ENCODE peak calls at places on chromosomes 6 and 20, in five cellular contexts. One of them, this sample, is unnamed.

GRCh38 chr6:42692151-42692911 is 30.1 kb downstream of the PRPH2 start:
- DNase-seq in stimulated activated CD4-positive, alpha-beta T cell treated with anti-CD3 and anti-CD28 coated beads, Interleukin-4, amount 100 ng/mL, for 1 hour: no peak
- DNase-seq in HuH-7.5: no peak
- DNase-seq in MV-4-11: no peak
- DNase-seq in fibroblast of pulmonary artery: peak
- DNase-seq in this sample: peak

GRCh38 chr20:52268184-52268583 is 76.6 kb upstream of the ZFP64 start:
- DNase-seq in stimulated activated CD4-positive, alpha-beta T cell treated with anti-CD3 and anti-CD28 coated beads, Interleukin-4, amount 100 ng/mL, for 1 hour: no peak
- DNase-seq in HuH-7.5: no peak
- DNase-seq in MV-4-11: no peak
- DNase-seq in fibroblast of pulmonary artery: peak
- DNase-seq in this sample: no peak

GRCh38 chr6:43471399-43471798 is 6.0 kb upstream of the TJAP1 start:
- DNase-seq in stimulated activated CD4-positive, alpha-beta T cell treated with anti-CD3 and anti-CD28 coated beads, Interleukin-4, amount 100 ng/mL, for 1 hour: no peak
- DNase-seq in HuH-7.5: no peak
- DNase-seq in MV-4-11: no peak
- DNase-seq in fibroblast of pulmonary artery: no peak
- DNase-seq in this sample: no peak

GRCh38 chr6:143691155-143691554 is 13.4 kb downstream of the PHACTR2 start:
- DNase-seq in stimulated activated CD4-positive, alpha-beta T cell treated with anti-CD3 and anti-CD28 coated beads, Interleukin-4, amount 100 ng/mL, for 1 hour: no peak
- DNase-seq in HuH-7.5: no peak
- DNase-seq in MV-4-11: no peak
- DNase-seq in fibroblast of pulmonary artery: no peak
- DNase-seq in this sample: no peak

GRCh38 chr6:170295519-170296422 is 4.9 kb upstream of the DLL1 start:
- DNase-seq in stimulated activated CD4-positive, alpha-beta T cell treated with anti-CD3 and anti-CD28 coated beads, Interleukin-4, amount 100 ng/mL, for 1 hour: peak
- DNase-seq in HuH-7.5: peak
- DNase-seq in MV-4-11: no peak
- DNase-seq in fibroblast of pulmonary artery: no peak
- DNase-seq in this sample: no peak

GRCh38 chr20:49656304-49656703 is 57.4 kb downstream of the B4GALT5 start:
- DNase-seq in stimulated activated CD4-positive, alpha-beta T cell treated with anti-CD3 and anti-CD28 coated beads, Interleukin-4, amount 100 ng/mL, for 1 hour: no peak
- DNase-seq in HuH-7.5: no peak
- DNase-seq in MV-4-11: no peak
- DNase-seq in fibroblast of pulmonary artery: no peak
- DNase-seq in this sample: no peak

GRCh38 chr6:84027340-84028183 is 6.0 kb upstream of the MRAP2 start:
- DNase-seq in stimulated activated CD4-positive, alpha-beta T cell treated with anti-CD3 and anti-CD28 coated beads, Interleukin-4, amount 100 ng/mL, for 1 hour: no peak
- DNase-seq in HuH-7.5: no peak
- DNase-seq in MV-4-11: no peak
- DNase-seq in fibroblast of pulmonary artery: peak
- DNase-seq in this sample: no peak

GRCh38 chr20:3843490-3843889 is 3.1 kb upstream of the MAVS start:
- DNase-seq in stimulated activated CD4-positive, alpha-beta T cell treated with anti-CD3 and anti-CD28 coated beads, Interleukin-4, amount 100 ng/mL, for 1 hour: no peak
- DNase-seq in HuH-7.5: no peak
- DNase-seq in MV-4-11: peak
- DNase-seq in fibroblast of pulmonary artery: peak
- DNase-seq in this sample: no peak

GRCh38 chr6:6610031-6610591 is 21.6 kb downstream of the LY86 start:
- DNase-seq in stimulated activated CD4-positive, alpha-beta T cell treated with anti-CD3 and anti-CD28 coated beads, Interleukin-4, amount 100 ng/mL, for 1 hour: peak
- DNase-seq in HuH-7.5: no peak
- DNase-seq in MV-4-11: peak
- DNase-seq in fibroblast of pulmonary artery: no peak
- DNase-seq in this sample: no peak

GRCh38 chr6:73648166-73648565 is 5.6 kb downstream of the SLC17A5 start:
- DNase-seq in stimulated activated CD4-positive, alpha-beta T cell treated with anti-CD3 and anti-CD28 coated beads, Interleukin-4, amount 100 ng/mL, for 1 hour: no peak
- DNase-seq in HuH-7.5: no peak
- DNase-seq in MV-4-11: no peak
- DNase-seq in fibroblast of pulmonary artery: no peak
- DNase-seq in this sample: no peak

GRCh38 chr6:143498428-143498827 is 13.1 kb downstream of the FUCA2 start:
- DNase-seq in stimulated activated CD4-positive, alpha-beta T cell treated with anti-CD3 and anti-CD28 coated beads, Interleukin-4, amount 100 ng/mL, for 1 hour: no peak
- DNase-seq in HuH-7.5: no peak
- DNase-seq in MV-4-11: no peak
- DNase-seq in fibroblast of pulmonary artery: no peak
- DNase-seq in this sample: no peak

GRCh38 chr6:163180874-163181541 is 233.5 kb upstream of the QKI start:
- DNase-seq in stimulated activated CD4-positive, alpha-beta T cell treated with anti-CD3 and anti-CD28 coated beads, Interleukin-4, amount 100 ng/mL, for 1 hour: no peak
- DNase-seq in HuH-7.5: peak
- DNase-seq in MV-4-11: peak
- DNase-seq in fibroblast of pulmonary artery: peak
- DNase-seq in this sample: no peak

GRCh38 chr6:28838289-28838633 is 85.5 kb downstream of the TRIM27 start:
- DNase-seq in stimulated activated CD4-positive, alpha-beta T cell treated with anti-CD3 and anti-CD28 coated beads, Interleukin-4, amount 100 ng/mL, for 1 hour: peak
- DNase-seq in HuH-7.5: no peak
- DNase-seq in MV-4-11: peak
- DNase-seq in fibroblast of pulmonary artery: peak
- DNase-seq in this sample: peak

GRCh38 chr20:62409935-62410741 is 3.1 kb upstream of the CABLES2 start:
- DNase-seq in stimulated activated CD4-positive, alpha-beta T cell treated with anti-CD3 and anti-CD28 coated beads, Interleukin-4, amount 100 ng/mL, for 1 hour: peak
- DNase-seq in HuH-7.5: peak
- DNase-seq in MV-4-11: peak
- DNase-seq in fibroblast of pulmonary artery: peak
- DNase-seq in this sample: no peak

GRCh38 chr6:108293527-108294296 is 1.1 kb upstream of the AFG1L start:
- DNase-seq in stimulated activated CD4-positive, alpha-beta T cell treated with anti-CD3 and anti-CD28 coated beads, Interleukin-4, amount 100 ng/mL, for 1 hour: no peak
- DNase-seq in HuH-7.5: no peak
- DNase-seq in MV-4-11: no peak
- DNase-seq in fibroblast of pulmonary artery: no peak
- DNase-seq in this sample: no peak

GRCh38 chr6:16136086-16136485 is 7.2 kb downstream of the MYLIP start:
- DNase-seq in stimulated activated CD4-positive, alpha-beta T cell treated with anti-CD3 and anti-CD28 coated beads, Interleukin-4, amount 100 ng/mL, for 1 hour: no peak
- DNase-seq in HuH-7.5: no peak
- DNase-seq in MV-4-11: no peak
- DNase-seq in fibroblast of pulmonary artery: no peak
- DNase-seq in this sample: no peak

GRCh38 chr6:167996424-167997199 is 859 bp upstream of the KIF25 start:
- DNase-seq in stimulated activated CD4-positive, alpha-beta T cell treated with anti-CD3 and anti-CD28 coated beads, Interleukin-4, amount 100 ng/mL, for 1 hour: no peak
- DNase-seq in HuH-7.5: no peak
- DNase-seq in MV-4-11: no peak
- DNase-seq in fibroblast of pulmonary artery: no peak
- DNase-seq in this sample: no peak

GRCh38 chr6:119119989-119120388 is 41.5 kb upstream of the FAM184A start:
- DNase-seq in stimulated activated CD4-positive, alpha-beta T cell treated with anti-CD3 and anti-CD28 coated beads, Interleukin-4, amount 100 ng/mL, for 1 hour: no peak
- DNase-seq in HuH-7.5: no peak
- DNase-seq in MV-4-11: peak
- DNase-seq in fibroblast of pulmonary artery: peak
- DNase-seq in this sample: peak

GRCh38 chr20:29497261-29497671 is 1760.2 kb upstream of the DEFB115 start:
- DNase-seq in stimulated activated CD4-positive, alpha-beta T cell treated with anti-CD3 and anti-CD28 coated beads, Interleukin-4, amount 100 ng/mL, for 1 hour: peak
- DNase-seq in HuH-7.5: peak
- DNase-seq in MV-4-11: no peak
- DNase-seq in fibroblast of pulmonary artery: peak
- DNase-seq in this sample: no peak

GRCh38 chr6:80639243-80639642 is 532.8 kb downstream of the BCKDHB start:
- DNase-seq in stimulated activated CD4-positive, alpha-beta T cell treated with anti-CD3 and anti-CD28 coated beads, Interleukin-4, amount 100 ng/mL, for 1 hour: no peak
- DNase-seq in HuH-7.5: no peak
- DNase-seq in MV-4-11: no peak
- DNase-seq in fibroblast of pulmonary artery: peak
- DNase-seq in this sample: no peak

GRCh38 chr6:117444600-117444999 is 18.9 kb upstream of the ROS1 start:
- DNase-seq in stimulated activated CD4-positive, alpha-beta T cell treated with anti-CD3 and anti-CD28 coated beads, Interleukin-4, amount 100 ng/mL, for 1 hour: no peak
- DNase-seq in HuH-7.5: no peak
- DNase-seq in MV-4-11: no peak
- DNase-seq in fibroblast of pulmonary artery: peak
- DNase-seq in this sample: no peak

This sample was measured in retinal pigment epithelial cell.